ENCODE peak calls at places on chromosomes 3 and 15, in five cellular contexts. K, S, Z, X and M are unnamed samples.
A peak's percentile ranks its signal among the peaks of the same experiment; 100 is the strongest.

GRCh38 chr3:152713989-152714388 is 120.9 kb upstream of the P2RY1 start:
- DNase-seq in S (no peak), X (no peak), Z (no peak), K (no peak), M (no peak)

GRCh38 chr15:101017935-101018849 is 99.0 kb downstream of the LRRK1 start:
- DNase-seq in S (peak; percentile 31), Z (no peak), X (no peak), K (no peak), M (no peak)

GRCh38 chr3:38601971-38602550 is 47.4 kb downstream of the SCN5A start:
- DNase-seq in S (no peak), Z (no peak), K (peak; percentile 30), X (no peak), M (no peak)

GRCh38 chr3:158152186-158152585 is 42.3 kb downstream of the RSRC1 start:
- DNase-seq in X (no peak), K (no peak), Z (no peak), S (no peak), M (no peak)

GRCh38 chr3:54547051-54547450 is 380.8 kb downstream of the LRTM1 start:
- DNase-seq in K (no peak), S (no peak), X (no peak), Z (no peak), M (no peak)

GRCh38 chr15:66830358-66830757 is 128.3 kb downstream of the SMAD6 start:
- DNase-seq in X (no peak), S (no peak), Z (no peak), K (no peak), M (no peak)

GRCh38 chr3:23035927-23036640 is 167.0 kb upstream of the UBE2E2 start:
- DNase-seq in X (no peak), K (peak; percentile 66), Z (no peak), S (no peak), M (peak; percentile 12)

GRCh38 chr15:61794881-61795280 is 265.4 kb downstream of the VPS13C start:
- DNase-seq in S (no peak), Z (peak; percentile 3), X (no peak), K (no peak), M (no peak)

GRCh38 chr3:23809294-23809693 is 3.5 kb downstream of the UBE2E1 start:
- DNase-seq in K (no peak), X (no peak), Z (no peak), S (no peak), M (no peak)

GRCh38 chr15:100544946-100545345 is 16.2 kb upstream of the CERS3 start:
- DNase-seq in K (no peak), Z (no peak), S (no peak), X (no peak), M (no peak)

GRCh38 chr3:81540787-81541186 is 220.7 kb downstream of the GBE1 start:
- DNase-seq in K (no peak), Z (no peak), S (no peak), X (no peak), M (no peak)

GRCh38 chr3:55180936-55181535 is 253.2 kb upstream of the LRTM1 start:
- DNase-seq in X (no peak), Z (peak; percentile 12), K (peak; percentile 67), S (no peak), M (peak; percentile 67)

GRCh38 chr3:117114517-117115265 is 405.1 kb downstream of the TUSC7 start:
- DNase-seq in Z (no peak), S (no peak), X (no peak), K (peak; percentile 16), M (no peak)

GRCh38 chr3:189276481-189277190 is 104.9 kb downstream of the TPRG1 start:
- DNase-seq in X (no peak), S (no peak), Z (peak; percentile 34), K (no peak), M (peak; percentile 8)